ENCODE peak calls at places on chromosomes 13 and 19, in nine cellular contexts. N, J, A, F, T, Y, Q, K and I are unnamed samples.

GRCh38 chr19:47540748-47541147 is 25.9 kb upstream of the NAPA start:
- DNase-seq in N (peak), J (no peak), A (no peak), F (no peak), T (no peak), Y (no peak), Q (peak), K (no peak), I (no peak)

GRCh38 chr13:29482504-29482903 is 113.0 kb downstream of the SLC7A1 start:
- DNase-seq in N (no peak), J (no peak), A (no peak), F (no peak), T (no peak), Y (no peak), Q (no peak), K (no peak), I (no peak)

GRCh38 chr13:93305886-93306285 is 79.3 kb downstream of the GPC6 start:
- DNase-seq in N (no peak), J (no peak), A (no peak), F (no peak), T (no peak), Y (no peak), Q (peak), K (no peak), I (no peak)

GRCh38 chr19:47661161-47661560 is 52.1 kb upstream of the EHD2 start:
- DNase-seq in N (no peak), J (no peak), A (no peak), F (no peak), T (no peak), Y (no peak), Q (no peak), K (no peak), I (no peak)

GRCh38 chr19:33587150-33587549 is 34.6 kb upstream of the CHST8 start:
- DNase-seq in N (no peak), J (no peak), A (no peak), F (no peak), T (no peak), Y (no peak), Q (no peak), K (no peak), I (no peak)

GRCh38 chr13:105914637-105915036 is 620.8 kb downstream of the EFNB2 start:
- DNase-seq in N (peak), J (no peak), A (no peak), F (no peak), T (no peak), Y (no peak), Q (peak), K (no peak), I (no peak)

GRCh38 chr19:31562916-31563626 is 213.8 kb upstream of the TSHZ3 start:
- DNase-seq in N (no peak), J (no peak), A (no peak), F (no peak), T (no peak), Y (no peak), Q (no peak), K (no peak), I (no peak)

GRCh38 chr19:4707956-4708650 is 15.5 kb downstream of the DPP9 start:
- DNase-seq in N (no peak), J (no peak), A (no peak), F (no peak), T (no peak), Y (no peak), Q (no peak), K (no peak), I (no peak)

GRCh38 chr19:46660601-46661019 is 372 bp downstream of the DACT3 start:
- DNase-seq in N (no peak), J (no peak), A (no peak), F (no peak), T (no peak), Y (no peak), Q (no peak), K (no peak), I (no peak)

GRCh38 chr19:8361921-8362793 is 1.8 kb upstream of the ANGPTL4 start:
- DNase-seq in N (peak), J (no peak), A (peak), F (no peak), T (peak), Y (peak), Q (peak), K (peak), I (no peak)

GRCh38 chr13:106232680-106233079 is 302.8 kb downstream of the EFNB2 start:
- DNase-seq in N (no peak), J (no peak), A (no peak), F (no peak), T (peak), Y (no peak), Q (no peak), K (no peak), I (no peak)

GRCh38 chr13:77698211-77699058 is 948 bp downstream of the SLAIN1 start:
- DNase-seq in N (no peak), J (peak), A (peak), F (peak), T (no peak), Y (peak), Q (peak), K (peak), I (peak)

GRCh38 chr13:113642563-113642962 is 15.4 kb downstream of the ATP4B start:
- DNase-seq in N (no peak), J (no peak), A (no peak), F (no peak), T (no peak), Y (no peak), Q (no peak), K (no peak), I (no peak)

GRCh38 chr19:2607712-2608601 is 94.5 kb downstream of the GNG7 start:
- DNase-seq in N (no peak), J (peak), A (no peak), F (no peak), T (no peak), Y (no peak), Q (no peak), K (peak), I (peak)

GRCh38 chr19:41998246-41999020 is 4.4 kb upstream of the ATP1A3 start:
- DNase-seq in N (peak), J (peak), A (no peak), F (no peak), T (no peak), Y (peak), Q (peak), K (peak), I (peak)

GRCh38 chr19:29591670-29592069 is 14.4 kb upstream of the POP4 start:
- DNase-seq in N (no peak), J (no peak), A (no peak), F (no peak), T (no peak), Y (no peak), Q (no peak), K (no peak), I (no peak)

GRCh38 chr13:41222259-41222852 is 28.0 kb upstream of the KBTBD7 start:
- DNase-seq in N (peak), J (peak), A (no peak), F (no peak), T (peak), Y (peak), Q (peak), K (peak), I (peak)

GRCh38 chr13:48975101-48975925 is at the start of gene FNDC3A:
- DNase-seq in N (peak), J (peak), A (peak), F (peak), T (no peak), Y (peak), Q (peak), K (peak), I (peak)

GRCh38 chr19:996051-996838 is 4.0 kb upstream of the GRIN3B start:
- DNase-seq in N (peak), J (peak), A (no peak), F (peak), T (peak), Y (peak), Q (peak), K (peak), I (peak)

GRCh38 chr13:112837371-112838037 is 131.5 kb upstream of the MCF2L start:
- DNase-seq in N (no peak), J (no peak), A (no peak), F (no peak), T (no peak), Y (no peak), Q (no peak), K (no peak), I (no peak)

GRCh38 chr19:4691383-4691782 is 21.2 kb upstream of the MYDGF start:
- DNase-seq in N (no peak), J (no peak), A (no peak), F (no peak), T (no peak), Y (no peak), Q (no peak), K (no peak), I (no peak)

GRCh38 chr19:4452230-4452990 is 5.2 kb downstream of the UBXN6 start:
- DNase-seq in N (no peak), J (no peak), A (no peak), F (no peak), T (no peak), Y (no peak), Q (no peak), K (no peak), I (no peak)

GRCh38 chr13:98219685-98220084 is 42.6 kb upstream of the RNF113B start:
- DNase-seq in N (no peak), J (no peak), A (no peak), F (no peak), T (no peak), Y (no peak), Q (no peak), K (no peak), I (no peak)

GRCh38 chr19:10111405-10111811 is at the start of gene P2RY11:
- DNase-seq in N (no peak), J (no peak), A (no peak), F (no peak), T (no peak), Y (no peak), Q (no peak), K (peak), I (peak)

GRCh38 chr13:51317262-51317661 is 22.2 kb upstream of the SERPINE3 start:
- DNase-seq in N (no peak), J (no peak), A (no peak), F (no peak), T (no peak), Y (no peak), Q (no peak), K (no peak), I (no peak)

GRCh38 chr13:41627425-41627824 is 170.1 kb downstream of the RGCC start:
- DNase-seq in N (no peak), J (no peak), A (no peak), F (no peak), T (no peak), Y (no peak), Q (no peak), K (no peak), I (no peak)

GRCh38 chr13:23021921-23022320 is 158.9 kb upstream of the SGCG start:
- DNase-seq in N (no peak), J (no peak), A (no peak), F (no peak), T (no peak), Y (no peak), Q (no peak), K (no peak), I (no peak)

GRCh38 chr19:18596752-18597157 is 8.2 kb downstream of the REX1BD start:
- DNase-seq in N (no peak), J (no peak), A (no peak), F (no peak), T (no peak), Y (no peak), Q (peak), K (peak), I (no peak)

GRCh38 chr19:40947114-40947513 is 44.0 kb upstream of the CYP2B6 start:
- DNase-seq in N (no peak), J (no peak), A (no peak), F (no peak), T (no peak), Y (no peak), Q (no peak), K (no peak), I (no peak)

GRCh38 chr13:112775791-112776279 is 86.0 kb downstream of the ATP11A start:
- DNase-seq in N (no peak), J (no peak), A (no peak), F (no peak), T (no peak), Y (no peak), Q (no peak), K (no peak), I (no peak)

GRCh38 chr19:45584332-45585157 is at the start of gene OPA3:
- DNase-seq in N (peak), J (peak), A (peak), F (peak), T (peak), Y (peak), Q (peak), K (peak), I (peak)

GRCh38 chr13:96822900-96823299 is 171.4 kb downstream of the OXGR1 start:
- DNase-seq in N (peak), J (no peak), A (no peak), F (no peak), T (no peak), Y (peak), Q (peak), K (no peak), I (no peak)

GRCh38 chr19:32580353-32580900 is 563 bp upstream of the PDCD5 start:
- DNase-seq in N (no peak), J (no peak), A (no peak), F (no peak), T (no peak), Y (no peak), Q (no peak), K (no peak), I (no peak)

GRCh38 chr19:389935-390289 is 19.0 kb downstream of the C2CD4C start:
- DNase-seq in N (no peak), J (no peak), A (no peak), F (no peak), T (no peak), Y (no peak), Q (no peak), K (no peak), I (no peak)

GRCh38 chr13:37476874-37477273 is 121.7 kb downstream of the POSTN start:
- DNase-seq in N (peak), J (no peak), A (no peak), F (no peak), T (no peak), Y (no peak), Q (peak), K (no peak), I (no peak)